ENCODE peak calls at places on chromosomes 1 and 21, in four cellular contexts. P is cardiac muscle cell, V is fibroblast of lung, W is left ventricle myocardium inferior. R is an unnamed sample.

GRCh38 chr1:32886012-32886827 is at the start of gene HPCA:
- DNase-seq in P (peak), V (peak), W (peak), R (peak)

GRCh38 chr1:21532496-21532895 is 23.3 kb downstream of the ALPL start:
- DNase-seq in P (no peak), V (no peak), W (no peak), R (no peak)

GRCh38 chr1:229042482-229042881 is 228.4 kb upstream of the RAB4A start:
- DNase-seq in P (no peak), V (no peak), W (no peak), R (no peak)

GRCh38 chr1:29271724-29272123 is 35.4 kb downstream of the PTPRU start:
- DNase-seq in P (peak), V (peak), W (peak), R (peak)

GRCh38 chr1:101301446-101301845 is 64.6 kb downstream of the S1PR1 start:
- DNase-seq in P (no peak), V (no peak), W (no peak), R (no peak)

GRCh38 chr1:85689788-85690404 is 18.3 kb downstream of the ZNHIT6 start:
- DNase-seq in P (no peak), V (no peak), W (no peak), R (no peak)

GRCh38 chr1:209838537-209838936 is 10.8 kb downstream of the UTP25 start:
- DNase-seq in P (no peak), V (no peak), W (no peak), R (no peak)

GRCh38 chr1:66464802-66465201 is 69.2 kb upstream of the SGIP1 start:
- DNase-seq in P (peak), V (peak), W (no peak), R (no peak)

GRCh38 chr1:3396411-3396810 is 58.1 kb upstream of the ARHGEF16 start:
- DNase-seq in P (no peak), V (no peak), W (no peak), R (no peak)

GRCh38 chr1:22658385-22659163 is 5.5 kb downstream of the C1QB start:
- DNase-seq in P (no peak), V (no peak), W (no peak), R (no peak)

GRCh38 chr1:234963180-234963903 is 165.3 kb downstream of the TOMM20 start:
- DNase-seq in P (peak), V (peak), W (peak), R (no peak)

GRCh38 chr1:174040387-174040786 is 18.2 kb upstream of the RC3H1 start:
- DNase-seq in P (peak), V (peak), W (no peak), R (no peak)

GRCh38 chr1:15764269-15764764 is 5.7 kb downstream of the FBLIM1 start:
- DNase-seq in P (no peak), V (no peak), W (no peak), R (no peak)

GRCh38 chr1:157834430-157834829 is 7.2 kb downstream of the CD5L start:
- DNase-seq in P (no peak), V (no peak), W (no peak), R (no peak)

GRCh38 chr1:217343907-217344306 is 287.0 kb downstream of the GPATCH2 start:
- DNase-seq in P (no peak), V (no peak), W (no peak), R (no peak)

GRCh38 chr1:31381394-31382287 is 8.8 kb upstream of the FABP3 start:
- DNase-seq in P (peak), V (peak), W (peak), R (no peak)

GRCh38 chr21:26852422-26852821 is 7.2 kb upstream of the ADAMTS1 start:
- DNase-seq in P (no peak), V (no peak), W (no peak), R (no peak)

GRCh38 chr21:39633770-39634181 is 21.0 kb downstream of the B3GALT5 start:
- DNase-seq in P (no peak), V (peak), W (no peak), R (no peak)

GRCh38 chr1:22257286-22258275 is 114.7 kb upstream of the WNT4 start:
- DNase-seq in P (no peak), V (peak), W (no peak), R (no peak)

GRCh38 chr1:175887981-175888428 is 144.6 kb upstream of the TNR start:
- DNase-seq in P (peak), V (peak), W (peak), R (peak)

GRCh38 chr1:107010582-107010981 is 45.9 kb upstream of the PRMT6 start:
- DNase-seq in P (no peak), V (no peak), W (no peak), R (no peak)

GRCh38 chr1:16017461-16018303 is at the start of gene HSPB7:
- DNase-seq in P (peak), V (peak), W (peak), R (no peak)

GRCh38 chr1:23403038-23403336 is 21.6 kb downstream of the TCEA3 start:
- DNase-seq in P (peak), V (peak), W (no peak), R (no peak)

GRCh38 chr1:74713849-74714248 is 19.0 kb downstream of the CRYZ start:
- DNase-seq in P (no peak), V (no peak), W (no peak), R (no peak)

GRCh38 chr1:186884266-186884665 is 55.5 kb downstream of the PLA2G4A start:
- DNase-seq in P (no peak), V (no peak), W (no peak), R (no peak)

GRCh38 chr1:213399695-213400094 is 348.7 kb downstream of the RPS6KC1 start:
- DNase-seq in P (no peak), V (no peak), W (peak), R (no peak)

GRCh38 chr1:246151796-246152434 is 355.2 kb downstream of the SMYD3 start:
- DNase-seq in P (no peak), V (no peak), W (no peak), R (no peak)

GRCh38 chr1:221759436-221759835 is 17.5 kb upstream of the DUSP10 start:
- DNase-seq in P (peak), V (peak), W (no peak), R (no peak)

GRCh38 chr21:35026617-35027557 is 22.2 kb downstream of the RUNX1 start:
- DNase-seq in P (peak), V (peak), W (peak), R (no peak)

GRCh38 chr1:22255341-22256212 is 112.7 kb upstream of the WNT4 start:
- DNase-seq in P (peak), V (no peak), W (no peak), R (no peak)

GRCh38 chr1:14759843-14760242 is 161.4 kb downstream of the KAZN start:
- DNase-seq in P (no peak), V (no peak), W (no peak), R (no peak)

GRCh38 chr1:81738902-81739301 is 61.8 kb upstream of the ADGRL2 start:
- DNase-seq in P (no peak), V (no peak), W (no peak), R (no peak)

GRCh38 chr1:112852276-112852675 is 103.7 kb downstream of the SLC16A1 start:
- DNase-seq in P (no peak), V (no peak), W (no peak), R (no peak)

GRCh38 chr1:48916121-48917069 is 139.7 kb upstream of the BEND5 start:
- DNase-seq in P (peak), V (peak), W (no peak), R (no peak)

DNA sequence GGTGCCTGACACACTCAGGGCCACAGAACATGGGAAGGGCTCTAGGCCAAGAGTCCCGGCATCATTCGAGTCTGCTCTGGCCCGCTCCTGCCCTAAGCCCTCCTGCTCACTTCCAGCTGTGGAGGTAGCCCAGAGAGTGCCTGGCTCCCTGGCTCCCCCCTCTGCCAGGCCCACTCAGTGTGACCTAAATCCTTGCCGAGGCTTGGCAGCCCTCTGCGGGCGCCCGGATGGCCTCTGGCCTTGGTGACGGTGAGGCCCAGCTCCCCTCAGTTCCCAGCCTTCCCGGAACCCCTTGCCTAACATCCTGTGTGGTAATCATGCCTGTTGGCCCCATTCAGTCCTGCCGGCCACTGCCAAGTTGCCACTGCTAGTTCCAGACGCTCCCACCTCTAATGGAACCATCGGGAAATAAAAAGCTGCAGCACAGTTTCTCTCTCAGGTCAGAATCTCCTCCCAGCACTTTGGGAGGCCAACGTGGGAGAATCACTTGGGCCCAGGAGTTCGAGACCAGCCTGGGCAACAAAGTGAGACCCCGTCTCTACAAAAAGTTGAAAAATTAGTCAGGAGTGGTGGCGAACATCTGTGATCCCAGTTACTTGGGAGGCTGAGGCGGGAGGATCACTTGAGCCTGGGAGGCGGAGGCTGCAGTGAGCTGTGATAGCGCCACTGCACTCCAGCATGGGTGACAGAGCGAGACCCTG is 1.2 kb upstream of the H6PD start:
- DNase-seq in P (peak), V (peak), W (peak), R (no peak)
- TF ChIP-seq CTCF in P (peak), V (no peak), W (no peak), R (no peak)

GRCh38 chr1:225371366-225371765 is 56.5 kb downstream of the LBR start:
- DNase-seq in P (no peak), V (no peak), W (no peak), R (no peak)
- TF ChIP-seq CTCF in P (no peak), V (no peak), W (no peak), R (no peak)

GRCh38 chr1:41021526-41022308 is at the start of gene SLFNL1:
- DNase-seq in P (peak), V (peak), W (peak), R (no peak)
- TF ChIP-seq CTCF in P (peak), V (peak), W (no peak), R (no peak)

DNA sequence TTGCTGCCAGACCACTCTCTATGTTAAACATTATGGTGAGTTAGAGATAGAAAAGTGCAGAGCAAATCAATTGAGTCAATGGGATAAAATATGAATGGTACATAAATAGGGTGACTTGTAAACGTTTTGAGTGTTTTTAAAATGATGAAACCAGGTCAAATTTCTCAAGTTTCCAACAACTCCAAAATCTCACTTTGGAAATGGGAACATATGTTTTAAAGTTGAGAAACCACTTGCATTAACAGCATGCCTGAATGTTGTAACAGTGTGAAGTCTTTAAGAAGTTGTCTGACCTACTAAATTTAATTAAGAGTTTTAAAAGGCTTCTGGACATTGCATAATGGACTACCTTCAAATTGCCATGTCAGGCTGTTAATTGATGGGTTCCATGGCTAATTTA is 33.6 kb upstream of the RAVER2 start:
- DNase-seq in P (no peak), V (no peak), W (no peak), R (no peak)
- TF ChIP-seq CTCF in P (no peak), V (no peak), W (no peak), R (no peak)

R was measured in progenitor cell of endocrine pancreas.